ENCODE peak calls at places on chromosomes 5 and 9, in nine cellular contexts. O is psoas muscle; P is DND-41; N is endothelial cell of umbilical vein; G is A549; F is PC-9; A is mesenchymal stem cell; M is effector memory CD4-positive, alpha-beta T cell; C is left ventricle myocardium inferior. Z is an unnamed sample.
A peak's percentile ranks its signal among the peaks of the same experiment; 100 is the strongest.

GRCh38 chr5:173733065-173733824 is 116.8 kb upstream of the BOD1 start:
- DNase-seq in O (no peak), P (peak; percentile 26), N (no peak), G (no peak), F (no peak), A (no peak), M (no peak), C (no peak), Z (no peak)

GRCh38 chr5:94240616-94241287 is 377.7 kb downstream of the KIAA0825 start:
- DNase-seq in O (peak; percentile 10), P (no peak), N (no peak), G (no peak), F (no peak), A (no peak), M (no peak), C (no peak), Z (no peak)

GRCh38 chr9:37380570-37380969 is 41.9 kb upstream of the GRHPR start:
- DNase-seq in O (no peak), P (no peak), N (no peak), G (no peak), F (no peak), A (no peak), M (no peak), C (no peak), Z (no peak)

GRCh38 chr9:135957431-135957830 is 3.7 kb downstream of the UBAC1 start:
- DNase-seq in O (no peak), P (no peak), N (no peak), G (no peak), F (no peak), A (no peak), M (no peak), C (no peak), Z (no peak)

GRCh38 chr9:134589748-134590147 is 51.9 kb upstream of the COL5A1 start:
- DNase-seq in O (no peak), P (no peak), N (no peak), G (no peak), F (no peak), A (no peak), M (no peak), C (no peak), Z (no peak)

GRCh38 chr9:111851536-111851935 is 45.1 kb upstream of the UGCG start:
- DNase-seq in O (no peak), P (no peak), N (no peak), G (peak; percentile 50), F (peak; percentile 84), A (no peak), M (no peak), C (no peak), Z (no peak)

GRCh38 chr5:82396871-82397514 is 118.8 kb upstream of the RPS23 start:
- DNase-seq in O (peak; percentile 77), P (no peak), N (peak; percentile 98), G (peak; percentile 23), F (peak; percentile 74), A (peak; percentile 97), M (no peak), C (peak; percentile 72), Z (no peak)

GRCh38 chr5:11048760-11049159 is 287.7 kb upstream of the DAP start:
- DNase-seq in O (no peak), P (no peak), N (no peak), G (no peak), F (no peak), A (no peak), M (no peak), C (no peak), Z (no peak)

GRCh38 chr5:81994679-81995078 is 22.9 kb downstream of the ATG10 start:
- DNase-seq in O (no peak), P (no peak), N (no peak), G (no peak), F (no peak), A (no peak), M (no peak), C (no peak), Z (no peak)

GRCh38 chr9:38393128-38393809 is 767 bp downstream of the ALDH1B1 start:
- DNase-seq in O (no peak), P (peak; percentile 8), N (no peak), G (peak; percentile 26), F (no peak), A (peak; percentile 12), M (no peak), C (no peak), Z (no peak)

GRCh38 chr5:14663734-14664269 is 716 bp upstream of the OTULIN start:
- DNase-seq in O (no peak), P (peak; percentile 24), N (no peak), G (no peak), F (no peak), A (no peak), M (no peak), C (no peak), Z (peak; percentile 70)

GRCh38 chr5:117713585-117714198 is 1139.1 kb upstream of the SEMA6A start:
- DNase-seq in O (no peak), P (peak; percentile 15), N (no peak), G (no peak), F (no peak), A (peak; percentile 21), M (no peak), C (no peak), Z (no peak)

GRCh38 chr5:132183723-132184122 is 43.9 kb downstream of the P4HA2 start:
- DNase-seq in O (no peak), P (no peak), N (no peak), G (no peak), F (no peak), A (peak; percentile 21), M (no peak), C (no peak), Z (no peak)

GRCh38 chr9:70672136-70672535 is 257.7 kb upstream of the KLF9 start:
- DNase-seq in O (no peak), P (no peak), N (no peak), G (no peak), F (no peak), A (no peak), M (no peak), C (no peak), Z (no peak)

GRCh38 chr5:79229357-79230174 is 6.4 kb upstream of the JMY start:
- DNase-seq in O (no peak), P (no peak), N (no peak), G (no peak), F (no peak), A (no peak), M (peak; percentile 28), C (no peak), Z (peak; percentile 81)

GRCh38 chr9:133824802-133825186 is 86.6 kb upstream of the SARDH start:
- DNase-seq in O (no peak), P (no peak), N (no peak), G (no peak), F (no peak), A (no peak), M (no peak), C (no peak), Z (no peak)

GRCh38 chr9:115008536-115008935 is 78.1 kb upstream of the TNFSF8 start:
- DNase-seq in O (no peak), P (no peak), N (no peak), G (peak; percentile 33), F (peak; percentile 37), A (peak; percentile 94), M (no peak), C (no peak), Z (no peak)

DNA sequence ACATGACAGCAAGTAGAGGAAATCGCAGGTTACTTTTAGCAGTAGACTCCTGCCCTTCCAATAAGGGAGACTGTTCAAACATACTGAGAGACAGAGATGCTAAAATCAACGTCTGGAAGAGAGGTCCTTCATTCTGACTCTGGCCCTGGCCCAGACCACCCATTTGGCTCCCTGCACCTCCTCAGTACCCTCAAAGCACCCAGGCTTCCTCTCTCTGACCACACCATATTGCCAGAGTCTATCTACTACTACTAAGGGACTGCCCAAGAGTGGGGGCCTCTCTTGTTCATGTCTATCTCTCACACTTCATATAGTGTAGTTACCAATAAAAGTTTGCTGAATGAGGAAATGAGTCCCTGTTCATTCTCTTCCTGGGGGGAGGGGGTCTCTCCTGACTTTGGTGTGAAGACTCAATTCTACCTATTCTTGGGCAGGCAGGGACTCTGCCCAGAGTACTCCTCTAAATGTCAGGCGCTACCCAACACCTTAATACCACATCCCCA is 8.5 kb downstream of the B4GALT1 start:
- DNase-seq in O (no peak), P (no peak), N (no peak), G (no peak), F (no peak), A (no peak), M (no peak), C (no peak), Z (no peak)
- H3K4me1 ChIP-seq in O (peaks cover 93% of the 10 kb centered on the region), P (peaks cover 16% of the 10 kb centered on the region), N (peaks cover 65% of the 10 kb centered on the region), G (peaks cover 90% of the 10 kb centered on the region), F (peaks cover 70% of the 10 kb centered on the region), A (peaks cover 41% of the 10 kb centered on the region), M (peaks cover 76% of the 10 kb centered on the region), C (peaks cover 97% of the 10 kb centered on the region), Z (peaks cover 63% of the 10 kb centered on the region)

DNA sequence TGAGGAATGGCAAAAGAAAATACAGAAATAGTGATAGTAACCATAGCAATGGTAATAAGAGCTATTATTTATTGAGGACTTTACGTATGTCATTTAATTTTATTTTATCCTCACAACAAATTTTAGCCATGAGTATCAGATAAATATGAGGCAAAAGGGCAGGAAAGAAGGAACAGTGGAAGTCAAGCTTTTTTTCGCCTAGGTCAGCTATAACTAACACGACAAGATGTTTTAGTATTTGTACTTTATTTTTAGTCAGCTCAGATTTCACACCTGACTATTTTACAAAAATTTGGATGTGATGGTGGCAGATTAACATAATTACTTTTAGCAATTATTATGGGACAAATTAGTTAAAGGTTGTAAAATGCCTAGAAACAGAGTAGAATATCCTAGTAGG is 34.8 kb upstream of the CDKN2B start:
- DNase-seq in O (no peak), P (no peak), N (no peak), G (no peak), F (no peak), A (no peak), M (no peak), C (no peak), Z (no peak)
- H3K4me1 ChIP-seq in O (peaks cover 12% of the 10 kb centered on the region), P (peaks cover 6% of the 10 kb centered on the region), N (peaks cover 21% of the 10 kb centered on the region), G (no peaks in the 10 kb centered on the region), F (peaks cover 50% of the 10 kb centered on the region), A (no peaks in the 10 kb centered on the region), M (peaks cover 11% of the 10 kb centered on the region), C (no peaks in the 10 kb centered on the region), Z (no peaks in the 10 kb centered on the region)

GRCh38 chr5:171961117-171961516 is 45.3 kb downstream of the FBXW11 start:
- DNase-seq in O (no peak), P (no peak), N (no peak), G (no peak), F (no peak), A (peak; percentile 62), M (no peak), C (no peak), Z (no peak)
- H3K4me1 ChIP-seq in O (peaks cover 70% of the 10 kb centered on the region), P (peaks cover 10% of the 10 kb centered on the region), N (peaks cover 15% of the 10 kb centered on the region), G (peaks cover 40% of the 10 kb centered on the region), F (peaks cover 7% of the 10 kb centered on the region), A (peaks cover 5% of the 10 kb centered on the region), M (peaks cover 19% of the 10 kb centered on the region), C (peaks cover 95% of the 10 kb centered on the region), Z (peaks cover 3% of the 10 kb centered on the region)

DNA sequence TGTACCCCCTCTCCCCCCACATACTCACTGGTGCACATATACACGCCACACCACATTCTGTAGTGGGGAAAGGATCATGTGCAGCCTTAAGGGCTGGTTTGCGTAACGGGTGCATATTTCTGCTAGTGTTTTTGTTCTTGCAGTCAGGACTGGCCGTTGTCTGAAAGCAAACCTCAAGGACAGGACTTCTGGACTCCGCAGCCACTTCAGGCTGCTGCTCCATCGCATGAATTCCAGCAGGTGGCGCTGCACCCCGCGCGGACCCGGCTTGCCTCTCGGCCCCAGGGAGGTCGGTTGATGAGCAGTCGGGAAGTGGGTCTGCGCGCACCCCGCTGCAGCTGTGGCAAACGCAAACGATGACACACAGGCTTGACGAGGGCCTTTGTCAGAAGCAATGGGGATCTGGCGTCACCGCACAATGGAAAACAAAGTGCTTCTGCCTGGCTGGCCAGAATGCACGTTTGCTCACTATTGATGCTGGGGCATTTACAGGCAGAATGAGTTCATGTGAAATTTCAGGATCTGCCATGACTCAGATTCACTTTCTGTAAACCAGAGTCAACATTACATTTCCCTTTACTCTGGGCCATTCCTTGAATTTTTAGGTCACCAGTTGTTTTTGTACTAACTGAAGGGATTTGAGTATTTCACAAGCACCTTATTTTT is 36.3 kb upstream of the GLRX start:
- DNase-seq in O (peak; percentile 92), P (peak; percentile 92), N (peak; percentile 99), G (peak; percentile 95), F (peak; percentile 89), A (peak; percentile 100), M (peak; percentile 80), C (peak; percentile 84), Z (peak; percentile 83)
- H3K4me1 ChIP-seq in O (peaks cover 65% of the 10 kb centered on the region), P (peaks cover 35% of the 10 kb centered on the region), N (peaks cover 58% of the 10 kb centered on the region), G (peaks cover 57% of the 10 kb centered on the region), F (peaks cover 55% of the 10 kb centered on the region), A (peaks cover 22% of the 10 kb centered on the region), M (no peaks in the 10 kb centered on the region), C (peaks cover 74% of the 10 kb centered on the region), Z (peaks cover 4% of the 10 kb centered on the region)